ENCODE peak calls at places on chromosomes 13 and 19, in nine cellular contexts. One of them, this sample, is unnamed.
A peak's percentile ranks its signal among the peaks of the same experiment; 100 is the strongest.

GRCh38 chr19:49130325-49130724 is 11.0 kb downstream of the PPFIA3 start:
- DNase-seq in hepatocyte: no peak
- DNase-seq in MM.1S: no peak
- DNase-seq in PC-3: no peak
- DNase-seq in GM23248: no peak
- DNase-seq in neural progenitor cell: no peak
- DNase-seq in OCI-LY7: no peak
- DNase-seq in SK-N-SH: no peak
- DNase-seq in HCT116: no peak
- DNase-seq in this sample: no peak

GRCh38 chr19:35755550-35756371 is 1.1 kb downstream of the HSPB6 start:
- DNase-seq in HCT116: no peak
- DNase-seq in neural progenitor cell: peak; percentile 47
- DNase-seq in hepatocyte: peak; percentile 70
- DNase-seq in PC-3: no peak
- DNase-seq in MM.1S: no peak
- DNase-seq in GM23248: peak; percentile 91
- DNase-seq in OCI-LY7: no peak
- DNase-seq in SK-N-SH: no peak
- DNase-seq in this sample: peak; percentile 23

GRCh38 chr13:92843549-92843948 is 383.1 kb upstream of the GPC6 start:
- DNase-seq in OCI-LY7: no peak
- DNase-seq in PC-3: peak; percentile 67
- DNase-seq in HCT116: no peak
- DNase-seq in GM23248: peak; percentile 61
- DNase-seq in MM.1S: peak; percentile 56
- DNase-seq in SK-N-SH: no peak
- DNase-seq in hepatocyte: peak; percentile 10
- DNase-seq in neural progenitor cell: no peak
- DNase-seq in this sample: no peak

GRCh38 chr19:13153627-13154240 is 3.5 kb downstream of the IER2 start:
- DNase-seq in HCT116: no peak
- DNase-seq in MM.1S: no peak
- DNase-seq in hepatocyte: peak; percentile 59
- DNase-seq in PC-3: peak; percentile 35
- DNase-seq in OCI-LY7: peak; percentile 78
- DNase-seq in GM23248: peak; percentile 74
- DNase-seq in SK-N-SH: no peak
- DNase-seq in neural progenitor cell: no peak
- DNase-seq in this sample: peak; percentile 61

GRCh38 chr19:34818270-34818669 is 45.3 kb upstream of the ZNF599 start:
- DNase-seq in neural progenitor cell: no peak
- DNase-seq in GM23248: no peak
- DNase-seq in OCI-LY7: no peak
- DNase-seq in HCT116: no peak
- DNase-seq in PC-3: no peak
- DNase-seq in SK-N-SH: no peak
- DNase-seq in hepatocyte: no peak
- DNase-seq in MM.1S: no peak
- DNase-seq in this sample: no peak

GRCh38 chr19:18975011-18975410 is 34.0 kb upstream of the HOMER3 start:
- DNase-seq in PC-3: peak; percentile 42
- DNase-seq in neural progenitor cell: no peak
- DNase-seq in SK-N-SH: no peak
- DNase-seq in hepatocyte: no peak
- DNase-seq in MM.1S: no peak
- DNase-seq in HCT116: no peak
- DNase-seq in GM23248: peak; percentile 69
- DNase-seq in OCI-LY7: no peak
- DNase-seq in this sample: no peak

GRCh38 chr13:85368686-85369085 is 430.5 kb downstream of the SLITRK6 start:
- DNase-seq in hepatocyte: no peak
- DNase-seq in HCT116: no peak
- DNase-seq in PC-3: no peak
- DNase-seq in SK-N-SH: no peak
- DNase-seq in OCI-LY7: no peak
- DNase-seq in GM23248: no peak
- DNase-seq in neural progenitor cell: no peak
- DNase-seq in MM.1S: no peak
- DNase-seq in this sample: no peak

GRCh38 chr13:90721937-90722336 is 625.5 kb upstream of the MIR17HG start:
- DNase-seq in hepatocyte: no peak
- DNase-seq in SK-N-SH: no peak
- DNase-seq in GM23248: no peak
- DNase-seq in MM.1S: no peak
- DNase-seq in HCT116: no peak
- DNase-seq in PC-3: no peak
- DNase-seq in OCI-LY7: no peak
- DNase-seq in neural progenitor cell: no peak
- DNase-seq in this sample: no peak

GRCh38 chr13:113968463-113969310 is 5.2 kb downstream of the C13orf46 start:
- DNase-seq in HCT116: no peak
- DNase-seq in SK-N-SH: no peak
- DNase-seq in OCI-LY7: no peak
- DNase-seq in MM.1S: no peak
- DNase-seq in neural progenitor cell: no peak
- DNase-seq in PC-3: no peak
- DNase-seq in hepatocyte: no peak
- DNase-seq in GM23248: no peak
- DNase-seq in this sample: no peak
- TF ChIP-seq EZH2phosphoT487 in HCT116: no peak
- TF ChIP-seq EZH2phosphoT487 in SK-N-SH: no peak
- TF ChIP-seq EZH2phosphoT487 in OCI-LY7: no peak
- TF ChIP-seq EZH2phosphoT487 in MM.1S: no peak
- TF ChIP-seq EZH2phosphoT487 in neural progenitor cell: no peak
- TF ChIP-seq EZH2phosphoT487 in PC-3: no peak
- TF ChIP-seq EZH2phosphoT487 in hepatocyte: no peak
- TF ChIP-seq EZH2phosphoT487 in GM23248: no peak
- TF ChIP-seq EZH2phosphoT487 in this sample: no peak

GRCh38 chr19:50511069-50511822 is at the start of gene JOSD2:
- DNase-seq in SK-N-SH: peak; percentile 94
- DNase-seq in hepatocyte: peak; percentile 100
- DNase-seq in OCI-LY7: peak; percentile 100
- DNase-seq in MM.1S: peak; percentile 99
- DNase-seq in GM23248: peak; percentile 100
- DNase-seq in PC-3: peak; percentile 99
- DNase-seq in HCT116: peak; percentile 99
- DNase-seq in neural progenitor cell: peak; percentile 100
- DNase-seq in this sample: peak; percentile 100

GRCh38 chr19:50514346-50515167 is 844 bp upstream of the ASPDH start:
- DNase-seq in OCI-LY7: no peak
- DNase-seq in GM23248: no peak
- DNase-seq in PC-3: no peak
- DNase-seq in MM.1S: no peak
- DNase-seq in HCT116: no peak
- DNase-seq in hepatocyte: no peak
- DNase-seq in neural progenitor cell: peak; percentile 38
- DNase-seq in SK-N-SH: peak; percentile 95
- DNase-seq in this sample: no peak

GRCh38 chr19:50513746-50514345 is at the start of gene ASPDH:
- DNase-seq in SK-N-SH: peak; percentile 67
- DNase-seq in hepatocyte: peak; percentile 20
- DNase-seq in neural progenitor cell: peak; percentile 50
- DNase-seq in PC-3: no peak
- DNase-seq in MM.1S: no peak
- DNase-seq in OCI-LY7: no peak
- DNase-seq in HCT116: no peak
- DNase-seq in GM23248: no peak
- DNase-seq in this sample: no peak

GRCh38 chr19:50512112-50512998 is 1.4 kb downstream of the ASPDH start:
- DNase-seq in neural progenitor cell: no peak
- DNase-seq in MM.1S: no peak
- DNase-seq in SK-N-SH: no peak
- DNase-seq in hepatocyte: peak; percentile 8
- DNase-seq in OCI-LY7: no peak
- DNase-seq in GM23248: no peak
- DNase-seq in HCT116: no peak
- DNase-seq in PC-3: no peak
- DNase-seq in this sample: no peak

DNA sequence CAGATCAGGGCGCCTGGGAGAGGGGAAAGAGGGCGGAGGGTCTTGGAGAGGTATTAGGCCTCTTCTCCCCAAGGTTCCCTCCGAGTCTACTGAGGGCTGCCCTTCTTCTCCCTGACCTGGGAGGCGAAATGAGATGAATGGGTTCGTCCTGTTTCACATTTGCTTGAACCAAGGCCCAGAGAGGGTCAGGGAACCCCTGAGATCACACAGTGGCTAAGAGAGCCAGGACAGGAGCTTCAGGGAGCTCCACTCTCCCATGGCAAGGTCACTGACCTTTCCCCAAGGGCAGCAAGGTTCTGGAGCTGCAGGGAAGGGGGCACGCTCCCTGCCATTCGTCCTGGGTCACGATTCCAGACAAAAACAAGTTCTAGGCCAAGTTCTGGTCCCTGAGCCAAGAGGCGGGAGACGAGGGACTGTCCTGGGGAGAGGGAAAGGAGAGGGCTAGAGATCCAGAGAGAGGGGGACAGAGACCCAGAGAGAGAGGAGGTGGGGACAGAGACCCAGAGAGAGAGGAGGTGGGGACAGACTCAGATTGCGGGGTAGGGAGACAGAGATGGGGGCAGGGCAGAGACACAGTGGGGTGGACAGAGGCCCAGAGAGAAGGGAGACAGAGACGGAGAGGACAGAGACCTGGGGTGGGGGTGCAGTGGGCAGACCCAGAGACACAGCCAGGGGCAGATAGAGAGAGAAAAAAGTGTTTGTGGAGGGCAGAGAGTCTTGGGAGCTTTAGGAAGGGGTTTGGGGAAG is 541 bp downstream of the ASPDH start:
- DNase-seq in HCT116: no peak
- DNase-seq in GM23248: no peak
- DNase-seq in SK-N-SH: no peak
- DNase-seq in PC-3: no peak
- DNase-seq in OCI-LY7: no peak
- DNase-seq in MM.1S: no peak
- DNase-seq in hepatocyte: no peak
- DNase-seq in neural progenitor cell: no peak
- DNase-seq in this sample: no peak
- TF ChIP-seq EZH2phosphoT487 in HCT116: no peak
- TF ChIP-seq EZH2phosphoT487 in GM23248: no peak
- TF ChIP-seq EZH2phosphoT487 in SK-N-SH: no peak
- TF ChIP-seq EZH2phosphoT487 in PC-3: no peak
- TF ChIP-seq EZH2phosphoT487 in OCI-LY7: no peak
- TF ChIP-seq EZH2phosphoT487 in MM.1S: no peak
- TF ChIP-seq EZH2phosphoT487 in hepatocyte: no peak
- TF ChIP-seq EZH2phosphoT487 in neural progenitor cell: no peak
- TF ChIP-seq EZH2phosphoT487 in this sample: no peak

GRCh38 chr19:14434543-14435319 is 1.6 kb downstream of the PKN1 start:
- DNase-seq in GM23248: peak; percentile 92
- DNase-seq in neural progenitor cell: no peak
- DNase-seq in OCI-LY7: no peak
- DNase-seq in SK-N-SH: peak; percentile 79
- DNase-seq in HCT116: no peak
- DNase-seq in MM.1S: no peak
- DNase-seq in hepatocyte: peak; percentile 86
- DNase-seq in PC-3: peak; percentile 78
- DNase-seq in this sample: no peak

GRCh38 chr19:14439014-14439413 is 5.9 kb downstream of the PKN1 start:
- DNase-seq in HCT116: no peak
- DNase-seq in MM.1S: no peak
- DNase-seq in OCI-LY7: no peak
- DNase-seq in hepatocyte: no peak
- DNase-seq in SK-N-SH: no peak
- DNase-seq in GM23248: no peak
- DNase-seq in neural progenitor cell: no peak
- DNase-seq in PC-3: no peak
- DNase-seq in this sample: no peak

GRCh38 chr19:14435320-14436050 is 2.4 kb downstream of the PKN1 start:
- DNase-seq in MM.1S: no peak
- DNase-seq in PC-3: no peak
- DNase-seq in OCI-LY7: no peak
- DNase-seq in neural progenitor cell: no peak
- DNase-seq in SK-N-SH: no peak
- DNase-seq in GM23248: no peak
- DNase-seq in HCT116: no peak
- DNase-seq in hepatocyte: no peak
- DNase-seq in this sample: no peak

GRCh38 chr19:14440049-14440448 is 6.9 kb downstream of the PKN1 start:
- DNase-seq in hepatocyte: no peak
- DNase-seq in OCI-LY7: peak; percentile 88
- DNase-seq in neural progenitor cell: no peak
- DNase-seq in PC-3: no peak
- DNase-seq in HCT116: no peak
- DNase-seq in MM.1S: peak; percentile 76
- DNase-seq in GM23248: no peak
- DNase-seq in SK-N-SH: no peak
- DNase-seq in this sample: peak; percentile 35

GRCh38 chr19:14437578-14438140 is 4.6 kb downstream of the PKN1 start:
- DNase-seq in MM.1S: no peak
- DNase-seq in OCI-LY7: no peak
- DNase-seq in PC-3: no peak
- DNase-seq in GM23248: no peak
- DNase-seq in neural progenitor cell: no peak
- DNase-seq in hepatocyte: no peak
- DNase-seq in SK-N-SH: no peak
- DNase-seq in HCT116: no peak
- DNase-seq in this sample: no peak
- TF ChIP-seq EZH2phosphoT487 in MM.1S: no peak
- TF ChIP-seq EZH2phosphoT487 in OCI-LY7: no peak
- TF ChIP-seq EZH2phosphoT487 in PC-3: no peak
- TF ChIP-seq EZH2phosphoT487 in GM23248: no peak
- TF ChIP-seq EZH2phosphoT487 in neural progenitor cell: no peak
- TF ChIP-seq EZH2phosphoT487 in hepatocyte: no peak
- TF ChIP-seq EZH2phosphoT487 in SK-N-SH: no peak
- TF ChIP-seq EZH2phosphoT487 in HCT116: no peak
- TF ChIP-seq EZH2phosphoT487 in this sample: no peak

GRCh38 chr13:79447741-79448140 is 33.2 kb upstream of the NDFIP2 start:
- DNase-seq in SK-N-SH: no peak
- DNase-seq in OCI-LY7: no peak
- DNase-seq in GM23248: no peak
- DNase-seq in MM.1S: no peak
- DNase-seq in HCT116: no peak
- DNase-seq in PC-3: no peak
- DNase-seq in hepatocyte: no peak
- DNase-seq in neural progenitor cell: peak; percentile 25
- DNase-seq in this sample: no peak

GRCh38 chr13:79450110-79450509 is 30.8 kb upstream of the NDFIP2 start:
- DNase-seq in SK-N-SH: no peak
- DNase-seq in GM23248: no peak
- DNase-seq in MM.1S: no peak
- DNase-seq in HCT116: no peak
- DNase-seq in hepatocyte: no peak
- DNase-seq in OCI-LY7: no peak
- DNase-seq in PC-3: no peak
- DNase-seq in neural progenitor cell: no peak
- DNase-seq in this sample: no peak

GRCh38 chr13:79445968-79446645 is 34.8 kb upstream of the NDFIP2 start:
- DNase-seq in OCI-LY7: no peak
- DNase-seq in HCT116: no peak
- DNase-seq in neural progenitor cell: peak; percentile 47
- DNase-seq in GM23248: no peak
- DNase-seq in PC-3: no peak
- DNase-seq in MM.1S: no peak
- DNase-seq in hepatocyte: no peak
- DNase-seq in SK-N-SH: no peak
- DNase-seq in this sample: peak; percentile 74

GRCh38 chr13:79447141-79447540 is 33.8 kb upstream of the NDFIP2 start:
- DNase-seq in GM23248: no peak
- DNase-seq in PC-3: no peak
- DNase-seq in HCT116: no peak
- DNase-seq in SK-N-SH: no peak
- DNase-seq in neural progenitor cell: peak; percentile 52
- DNase-seq in hepatocyte: no peak
- DNase-seq in OCI-LY7: no peak
- DNase-seq in MM.1S: no peak
- DNase-seq in this sample: no peak

GRCh38 chr13:79448413-79448812 is 32.5 kb upstream of the NDFIP2 start:
- DNase-seq in neural progenitor cell: no peak
- DNase-seq in hepatocyte: no peak
- DNase-seq in MM.1S: peak; percentile 17
- DNase-seq in OCI-LY7: no peak
- DNase-seq in PC-3: no peak
- DNase-seq in HCT116: no peak
- DNase-seq in SK-N-SH: no peak
- DNase-seq in GM23248: peak; percentile 11
- DNase-seq in this sample: no peak
- TF ChIP-seq EZH2phosphoT487 in neural progenitor cell: no peak
- TF ChIP-seq EZH2phosphoT487 in hepatocyte: no peak
- TF ChIP-seq EZH2phosphoT487 in MM.1S: no peak
- TF ChIP-seq EZH2phosphoT487 in OCI-LY7: no peak
- TF ChIP-seq EZH2phosphoT487 in PC-3: no peak
- TF ChIP-seq EZH2phosphoT487 in HCT116: no peak
- TF ChIP-seq EZH2phosphoT487 in SK-N-SH: no peak
- TF ChIP-seq EZH2phosphoT487 in GM23248: no peak
- TF ChIP-seq EZH2phosphoT487 in this sample: no peak

This sample was measured in GM23338.